ENCODE peak calls at places on chromosomes 12 and 14, in eight cellular contexts. S is NCI-H1417, F is endothelial cell, V is body of pancreas, I is NCI-H146, A is HS-5, X is A172, M is fibroblast of the aortic adventitia. L is an unnamed sample.

GRCh38 chr12:76399040-76399439 is 50.8 kb upstream of the BBS10 start:
- DNase-seq in F (no peak), X (no peak), V (no peak), S (no peak), A (no peak), I (no peak), M (no peak), L (no peak)

GRCh38 chr12:132140501-132140900 is 3.6 kb downstream of the DDX51 start:
- DNase-seq in S (no peak), F (no peak), M (no peak), A (no peak), I (no peak), V (no peak), X (no peak), L (no peak)

GRCh38 chr12:96343347-96343954 is 56.8 kb downstream of the CDK17 start:
- DNase-seq in S (no peak), F (no peak), A (no peak), M (no peak), V (no peak), X (no peak), I (no peak), L (no peak)

GRCh38 chr12:77007476-77007875 is 57.9 kb downstream of the E2F7 start:
- DNase-seq in S (no peak), I (no peak), V (no peak), A (no peak), M (peak; percentile 70), X (no peak), F (no peak), L (no peak)

GRCh38 chr14:60807971-60808370 is 73.4 kb downstream of the MNAT1 start:
- DNase-seq in F (no peak), X (peak; percentile 0), A (no peak), M (no peak), S (no peak), I (no peak), V (no peak), L (no peak)

GRCh38 chr14:70098257-70098809 is 90.4 kb downstream of the SLC8A3 start:
- DNase-seq in V (no peak), S (peak; percentile 69), F (no peak), I (no peak), X (no peak), M (peak; percentile 29), A (no peak), L (no peak)

GRCh38 chr12:108519558-108519957 is 4.5 kb downstream of the FICD start:
- DNase-seq in V (no peak), I (no peak), M (no peak), X (no peak), A (no peak), S (no peak), F (no peak), L (no peak)

GRCh38 chr12:59980491-59980890 is 384.7 kb downstream of the SLC16A7 start:
- DNase-seq in F (no peak), V (no peak), I (no peak), M (no peak), X (no peak), S (no peak), A (no peak), L (no peak)

GRCh38 chr12:69570000-69570516 is 15.2 kb upstream of the CCT2 start:
- DNase-seq in I (no peak), V (no peak), S (no peak), X (peak; percentile 59), M (no peak), F (no peak), A (peak; percentile 76), L (no peak)

GRCh38 chr12:97875064-97875463 is 412.5 kb downstream of the RMST start:
- DNase-seq in A (no peak), M (no peak), X (no peak), F (no peak), I (no peak), S (no peak), V (no peak), L (no peak)

GRCh38 chr12:64782181-64782580 is 23.0 kb upstream of the GNS start:
- DNase-seq in F (no peak), M (no peak), X (no peak), I (no peak), A (no peak), V (peak; percentile 16), S (no peak), L (no peak)

GRCh38 chr14:92487513-92488133 is 26.0 kb upstream of the RIN3 start:
- DNase-seq in X (no peak), M (no peak), S (no peak), V (no peak), I (no peak), A (no peak), F (no peak), L (no peak)

GRCh38 chr14:100593751-100594624 is 6.8 kb upstream of the BEGAIN start:
- DNase-seq in S (no peak), X (no peak), A (no peak), V (no peak), M (no peak), I (no peak), F (no peak), L (peak; percentile 50)

GRCh38 chr12:123571343-123571813 is 13.0 kb upstream of the TMED2 start:
- DNase-seq in M (peak; percentile 86), V (peak; percentile 58), X (peak; percentile 27), I (peak; percentile 18), A (no peak), F (no peak), S (peak; percentile 9), L (peak; percentile 12)

GRCh38 chr14:100193417-100194357 is 34.2 kb upstream of the DEGS2 start:
- DNase-seq in X (no peak), F (no peak), I (no peak), A (no peak), M (no peak), S (no peak), V (peak; percentile 22), L (no peak)

GRCh38 chr14:97703006-97703760 is 906.0 kb downstream of the VRK1 start:
- DNase-seq in I (no peak), X (no peak), F (no peak), M (no peak), V (no peak), S (no peak), A (no peak), L (no peak)

GRCh38 chr12:88141425-88141773 is 489 bp downstream of the CEP290 start:
- DNase-seq in S (no peak), X (no peak), I (no peak), F (no peak), A (no peak), V (no peak), M (no peak), L (no peak)

GRCh38 chr14:93402951-93403350 is 27.8 kb upstream of the UNC79 start:
- DNase-seq in S (no peak), M (no peak), I (no peak), F (no peak), V (no peak), X (no peak), A (no peak), L (no peak)

GRCh38 chr12:39235990-39236767 is 206.7 kb downstream of the KIF21A start:
- DNase-seq in A (peak; percentile 31), M (no peak), S (no peak), V (no peak), F (no peak), X (peak; percentile 74), I (no peak), L (no peak)

GRCh38 chr14:58796201-58796600 is 158.4 kb downstream of the DACT1 start:
- DNase-seq in M (no peak), V (no peak), X (no peak), S (no peak), F (no peak), I (no peak), A (no peak), L (no peak)

GRCh38 chr14:92582706-92583452 is 69.3 kb downstream of the RIN3 start:
- DNase-seq in S (no peak), F (no peak), M (no peak), A (no peak), V (no peak), X (no peak), I (no peak), L (no peak)

GRCh38 chr12:132413931-132414588 is 75.9 kb upstream of the FBRSL1 start:
- DNase-seq in X (no peak), A (no peak), I (no peak), M (no peak), V (no peak), S (peak; percentile 45), F (peak; percentile 73), L (peak; percentile 83)

GRCh38 chr14:32201816-32202467 is at the start of gene RNU6-7:
- DNase-seq in A (peak; percentile 5), I (peak; percentile 34), V (peak; percentile 22), S (peak; percentile 96), M (peak; percentile 28), X (no peak), F (peak; percentile 39), L (peak; percentile 98)

GRCh38 chr12:42482820-42483533 is 106.6 kb downstream of the PRICKLE1 start:
- DNase-seq in V (peak; percentile 64), X (peak; percentile 30), F (peak; percentile 94), A (no peak), I (peak; percentile 70), S (peak; percentile 83), M (peak; percentile 64), L (peak; percentile 96)

GRCh38 chr12:130838951-130839769 is at the start of gene STX2:
- DNase-seq in V (peak; percentile 87), X (peak; percentile 57), F (peak; percentile 92), I (peak; percentile 81), A (no peak), S (peak; percentile 95), M (peak; percentile 72), L (peak; percentile 89)

GRCh38 chr12:46387697-46388096 is 15.1 kb upstream of the SLC38A2 start:
- DNase-seq in F (no peak), X (no peak), M (no peak), I (no peak), V (no peak), S (no peak), A (no peak), L (no peak)

GRCh38 chr14:61671086-61671485 is 24.2 kb upstream of the HIF1A start:
- DNase-seq in X (no peak), V (no peak), F (no peak), S (no peak), M (no peak), I (no peak), A (no peak), L (no peak)

GRCh38 chr12:114293571-114294302 is 112.2 kb downstream of the TBX5 start:
- DNase-seq in S (no peak), F (no peak), X (no peak), I (no peak), V (no peak), A (no peak), M (no peak), L (no peak)

GRCh38 chr14:70366890-70367289 is 7.4 kb upstream of the COX16 start:
- DNase-seq in I (no peak), S (no peak), F (no peak), V (no peak), A (no peak), X (no peak), M (no peak), L (no peak)

GRCh38 chr12:67910360-67911292 is 78.6 kb upstream of the IFNG-AS1 start:
- DNase-seq in X (peak; percentile 94), I (no peak), S (peak; percentile 48), F (no peak), V (no peak), M (peak; percentile 91), A (peak; percentile 96), L (no peak)